ENCODE peak calls at places on chromosomes 4 and X, in six cellular contexts. B, U, P, I, A and Z are unnamed samples.

GRCh38 chr4:31088600-31089230 is 368.5 kb downstream of the PCDH7 start:
- DNase-seq in B (no peak), U (no peak), P (no peak), I (no peak), A (no peak), Z (no peak)

GRCh38 chr4:140296871-140297570 is 76.4 kb upstream of the SCOC start:
- DNase-seq in B (no peak), U (no peak), P (no peak), I (no peak), A (no peak), Z (peak)

GRCh38 chr4:24141836-24142235 is 252.0 kb upstream of the PPARGC1A start:
- DNase-seq in B (no peak), U (no peak), P (peak), I (no peak), A (no peak), Z (no peak)

GRCh38 chr4:71553605-71554004 is 214.8 kb downstream of the SLC4A4 start:
- DNase-seq in B (no peak), U (no peak), P (peak), I (no peak), A (no peak), Z (no peak)

GRCh38 chr4:185280608-185281007 is 71.2 kb downstream of the SNX25 start:
- DNase-seq in B (no peak), U (no peak), P (no peak), I (no peak), A (no peak), Z (no peak)

GRCh38 chr4:101031971-101032370 is 315.4 kb downstream of the PPP3CA start:
- DNase-seq in B (no peak), U (no peak), P (no peak), I (peak), A (peak), Z (no peak)

GRCh38 chr4:36285784-36286480 is 4.5 kb downstream of the DTHD1 start:
- DNase-seq in B (peak), U (no peak), P (no peak), I (no peak), A (no peak), Z (no peak)

GRCh38 chr4:8258813-8259212 is 10.7 kb upstream of the HTRA3 start:
- DNase-seq in B (no peak), U (no peak), P (no peak), I (no peak), A (no peak), Z (no peak)

GRCh38 chrX:40172169-40172979 is 74.6 kb upstream of the BCOR start:
- DNase-seq in B (no peak), U (no peak), P (peak), I (peak), A (peak), Z (peak)

GRCh38 chr4:48801739-48802138 is 21.7 kb upstream of the FRYL start:
- DNase-seq in B (no peak), U (no peak), P (no peak), I (no peak), A (no peak), Z (no peak)